ENCODE peak calls at places on chromosome 7, in four cellular contexts. H, Z, Q and U are unnamed samples.

GRCh38 chr7:77450054-77450453 is 33.9 kb upstream of the GSAP start:
- DNase-seq in H (peak; percentile 39), Z (no peak), Q (no peak), U (peak; percentile 63)

GRCh38 chr7:47088329-47089067 is 493.4 kb downstream of the TNS3 start:
- DNase-seq in H (peak; percentile 34), Z (peak; percentile 60), Q (peak; percentile 45), U (peak; percentile 30)

GRCh38 chr7:80588591-80588990 is 49.9 kb upstream of the CD36 start:
- DNase-seq in H (peak; percentile 9), Z (no peak), Q (no peak), U (no peak)

GRCh38 chr7:92698237-92698841 is 108.1 kb upstream of the FAM133B start:
- DNase-seq in H (peak; percentile 98), Z (no peak), Q (no peak), U (peak; percentile 83)

GRCh38 chr7:137146552-137146961 is 197.0 kb downstream of the PTN start:
- DNase-seq in H (peak; percentile 99), Z (no peak), Q (no peak), U (peak; percentile 63)

GRCh38 chr7:152588350-152588749 is 87.6 kb downstream of the XRCC2 start:
- DNase-seq in H (peak; percentile 91), Z (no peak), Q (no peak), U (peak; percentile 63)

GRCh38 chr7:17060051-17060450 is 178.3 kb upstream of the AGR3 start:
- DNase-seq in H (no peak), Z (no peak), Q (no peak), U (no peak)

GRCh38 chr7:37052673-37053072 is 328.4 kb upstream of the AOAH start:
- DNase-seq in H (peak; percentile 5), Z (peak; percentile 47), Q (peak; percentile 20), U (no peak)

GRCh38 chr7:73569042-73569608 is 9.3 kb downstream of the TBL2 start:
- DNase-seq in H (no peak), Z (no peak), Q (no peak), U (no peak)

GRCh38 chr7:5132539-5132938 is 57.5 kb upstream of the WIPI2 start:
- DNase-seq in H (no peak), Z (no peak), Q (no peak), U (no peak)

GRCh38 chr7:146635200-146636032 is 518.8 kb downstream of the CNTNAP2 start:
- DNase-seq in H (no peak), Z (no peak), Q (no peak), U (no peak)

GRCh38 chr7:151503902-151504714 is 15.6 kb downstream of the RHEB start:
- DNase-seq in H (peak; percentile 62), Z (no peak), Q (no peak), U (peak; percentile 85)

GRCh38 chr7:85001493-85002345 is 185.1 kb downstream of the SEMA3D start:
- DNase-seq in H (no peak), Z (no peak), Q (no peak), U (no peak)

GRCh38 chr7:78768859-78769258 is 684.6 kb downstream of the MAGI2 start:
- DNase-seq in H (peak; percentile 6), Z (no peak), Q (no peak), U (peak; percentile 7)

GRCh38 chr7:92417913-92418312 is 29.4 kb upstream of the GATAD1 start:
- DNase-seq in H (no peak), Z (no peak), Q (no peak), U (no peak)

GRCh38 chr7:13179011-13179574 is 491.7 kb downstream of the ARL4A start:
- DNase-seq in H (no peak), Z (no peak), Q (peak; percentile 3), U (no peak)

GRCh38 chr7:22771194-22771593 is 44.2 kb downstream of the IL6 start:
- DNase-seq in H (no peak), Z (no peak), Q (no peak), U (no peak)

GRCh38 chr7:12851142-12851541 is 163.7 kb downstream of the ARL4A start:
- DNase-seq in H (no peak), Z (no peak), Q (no peak), U (no peak)

GRCh38 chr7:130070900-130071622 is 727 bp downstream of the KLHDC10 start:
- DNase-seq in H (peak; percentile 9), Z (no peak), Q (no peak), U (no peak)

GRCh38 chr7:64875258-64875657 is 27.8 kb upstream of the ZNF273 start:
- DNase-seq in H (no peak), Z (no peak), Q (no peak), U (no peak)

GRCh38 chr7:14761506-14762296 is 140.8 kb downstream of the DGKB start:
- DNase-seq in H (peak; percentile 79), Z (no peak), Q (no peak), U (peak; percentile 82)

GRCh38 chr7:134174797-134175261 is 47.7 kb downstream of the LRGUK start:
- DNase-seq in H (peak; percentile 75), Z (no peak), Q (no peak), U (peak; percentile 83)

GRCh38 chr7:128940494-128941322 is 3.0 kb downstream of the IRF5 start:
- DNase-seq in H (no peak), Z (no peak), Q (peak; percentile 93), U (no peak)

GRCh38 chr7:98724591-98724990 is 107.5 kb downstream of the NPTX2 start:
- DNase-seq in H (no peak), Z (no peak), Q (no peak), U (peak; percentile 16)

GRCh38 chr7:50068026-50068425 is 25.0 kb downstream of the ZPBP start:
- DNase-seq in H (peak; percentile 4), Z (no peak), Q (peak; percentile 16), U (no peak)
- TF ChIP-seq CTCF in H (peak; percentile 14), Z (peak; percentile 29), Q (peak; percentile 46), U (peak; percentile 39)

DNA sequence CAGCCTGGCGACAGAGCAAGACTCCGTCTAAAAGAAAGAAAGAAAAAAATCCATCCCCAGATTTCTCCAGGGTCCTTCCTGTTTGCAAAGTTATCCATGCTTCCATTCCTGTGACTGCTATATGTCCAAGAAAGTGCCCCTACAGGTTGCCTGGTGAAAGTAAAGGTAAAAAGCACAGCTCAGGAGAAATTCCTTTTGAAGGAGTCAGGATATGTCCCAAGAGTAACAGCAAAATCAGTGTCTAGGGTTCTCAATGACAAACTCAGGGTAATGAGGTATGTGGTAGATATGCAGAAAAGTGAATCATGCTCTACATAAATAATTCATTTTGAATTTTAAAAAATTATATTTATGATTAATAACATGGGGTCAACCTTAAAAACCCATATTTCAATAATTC is 91.5 kb downstream of the CTTNBP2 start:
- DNase-seq in H (peak; percentile 15), Z (no peak), Q (no peak), U (no peak)
- TF ChIP-seq CTCF in H (no peak), Z (no peak), Q (no peak), U (no peak)

DNA sequence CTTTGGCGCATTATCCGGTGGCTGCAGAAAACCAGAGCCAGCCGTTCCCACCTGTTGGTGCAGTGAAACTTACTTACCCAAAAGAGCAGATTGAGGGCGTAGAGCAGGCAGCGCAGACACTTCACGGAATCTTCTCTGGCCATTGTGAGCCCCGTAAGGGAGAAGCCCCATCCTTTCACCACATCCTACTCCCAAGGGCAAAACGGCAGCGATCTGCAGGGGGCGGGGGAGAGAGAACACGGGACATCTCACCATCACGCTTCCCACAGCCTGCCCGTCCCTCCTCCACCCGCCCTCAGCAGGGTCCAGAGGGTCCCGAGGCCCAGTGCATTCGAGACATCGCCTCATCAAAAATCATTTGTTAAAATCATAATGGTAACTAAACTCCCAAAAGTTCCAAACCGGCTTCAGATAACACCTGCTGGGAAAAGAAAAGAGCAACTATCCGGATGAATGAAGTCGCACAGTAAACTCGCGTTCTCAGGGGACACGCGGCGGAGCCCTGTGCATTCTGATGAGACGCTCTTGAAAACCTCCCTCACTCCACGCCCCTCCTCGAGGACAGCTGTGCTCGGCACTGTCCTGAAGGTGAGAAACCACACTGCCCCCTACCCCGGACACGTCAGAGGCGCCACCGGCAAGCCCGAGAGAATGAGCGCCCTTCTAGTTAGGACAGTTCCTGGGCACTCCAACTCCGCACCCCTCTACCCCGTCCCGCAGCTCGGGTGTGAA is 1.2 kb downstream of the TSPAN12 start:
- DNase-seq in H (peak; percentile 5), Z (peak; percentile 62), Q (no peak), U (peak; percentile 1)
- TF ChIP-seq CTCF in H (no peak), Z (no peak), Q (no peak), U (no peak)

DNA sequence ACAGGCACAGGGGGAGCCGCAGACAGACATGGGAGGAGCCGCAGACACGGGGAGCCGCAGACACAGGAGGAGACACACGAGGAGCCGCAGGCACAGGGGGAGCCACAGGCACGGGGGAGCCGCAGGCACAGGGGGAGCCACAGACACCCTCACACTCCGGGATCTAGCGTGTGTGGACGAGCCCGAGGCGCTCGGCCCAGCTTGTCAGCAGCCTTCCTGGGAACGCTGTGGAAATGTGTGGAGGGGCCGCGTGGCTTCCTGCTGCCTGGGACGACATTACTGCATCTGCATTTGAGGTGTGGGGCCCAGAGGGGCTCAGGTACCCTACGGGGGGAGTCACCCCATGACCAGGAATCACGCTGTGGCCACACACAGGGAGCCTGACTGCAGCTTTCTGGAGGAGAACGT is 313.2 kb downstream of the PTPRN2 start:
- DNase-seq in H (no peak), Z (no peak), Q (no peak), U (no peak)
- TF ChIP-seq CTCF in H (no peak), Z (no peak), Q (no peak), U (no peak)

GRCh38 chr7:102303669-102304422 is 17.2 kb downstream of the SH2B2 start:
- DNase-seq in H (no peak), Z (no peak), Q (peak; percentile 61), U (no peak)

GRCh38 chr7:102297487-102298218 is 11.0 kb downstream of the SH2B2 start:
- DNase-seq in H (no peak), Z (no peak), Q (no peak), U (no peak)

GRCh38 chr7:102304668-102305067 is 18.0 kb downstream of the SH2B2 start:
- DNase-seq in H (no peak), Z (peak; percentile 40), Q (no peak), U (no peak)

GRCh38 chr7:102302025-102302424 is 15.4 kb downstream of the SH2B2 start:
- DNase-seq in H (no peak), Z (no peak), Q (no peak), U (no peak)

GRCh38 chr7:102300643-102301211 is 14.1 kb downstream of the SH2B2 start:
- DNase-seq in H (no peak), Z (peak; percentile 82), Q (no peak), U (no peak)
- TF ChIP-seq CTCF in H (no peak), Z (peak; percentile 83), Q (no peak), U (peak; percentile 49)

DNA sequence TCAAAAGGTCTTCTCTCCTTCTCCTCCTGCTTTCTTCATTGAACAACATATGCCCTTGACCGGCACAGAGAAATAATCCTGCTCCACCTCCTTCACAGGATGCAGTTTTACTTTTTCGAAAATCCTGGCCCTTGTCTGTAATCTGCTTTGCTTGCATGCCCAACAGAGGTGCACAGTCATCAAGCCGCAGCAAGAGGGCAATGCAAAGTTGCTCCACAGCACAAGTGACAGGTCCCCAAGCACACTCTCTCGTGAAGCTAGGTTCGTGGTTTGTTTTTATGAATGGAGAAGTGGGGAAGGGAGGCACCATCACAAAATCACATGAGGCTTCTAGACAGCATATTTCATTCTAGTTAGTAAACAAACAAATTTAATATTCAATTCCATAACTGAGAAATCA is 178.9 kb downstream of the TPK1 start:
- DNase-seq in H (no peak), Z (no peak), Q (no peak), U (no peak)
- TF ChIP-seq CTCF in H (no peak), Z (no peak), Q (no peak), U (no peak)